ENCODE peak calls at places on chromosomes 6 and 20, in seven cellular contexts. U is activated CD4-positive, alpha-beta T cell treated with anti-CD3 and anti-CD28 coated beads, Interleukin-2, amount 50 U/mL, for 48 hours; D is WTC11; X is uterus; A is RCC 7860; P is amygdala; E is astrocyte of the cerebellum. Q is an unnamed sample.

GRCh38 chr20:1861347-1861987 is 33.7 kb upstream of the SIRPA start:
- DNase-seq in D (no peak), P (no peak), E (no peak), U (no peak), X (no peak), A (peak; percentile 64), Q (no peak)

GRCh38 chr20:40965671-40966070 is 63.0 kb upstream of the TOP1 start:
- DNase-seq in E (no peak), D (no peak), A (no peak), X (no peak), P (no peak), U (no peak), Q (no peak)

GRCh38 chr20:1302578-1303541 is 26.1 kb downstream of the SDCBP2 start:
- DNase-seq in A (peak; percentile 76), X (no peak), D (no peak), P (no peak), U (no peak), E (peak; percentile 3), Q (no peak)

GRCh38 chr20:61631770-61632169 is 379.7 kb downstream of the CDH4 start:
- DNase-seq in E (no peak), D (no peak), P (no peak), A (no peak), U (no peak), X (no peak), Q (no peak)

GRCh38 chr6:159929819-159930218 is 39.0 kb downstream of the MAS1 start:
- DNase-seq in E (no peak), A (peak; percentile 12), P (no peak), X (no peak), D (no peak), U (peak; percentile 67), Q (no peak)

GRCh38 chr20:61073376-61073775 is 178.7 kb upstream of the CDH4 start:
- DNase-seq in E (no peak), D (no peak), X (no peak), U (no peak), A (no peak), P (no peak), Q (no peak)

GRCh38 chr6:37878150-37878710 is 58.7 kb downstream of the ZFAND3 start:
- DNase-seq in E (no peak), D (no peak), U (no peak), A (no peak), X (no peak), P (no peak), Q (no peak)

GRCh38 chr6:5087389-5087788 is 2.2 kb downstream of the PPP1R3G start:
- DNase-seq in P (peak; percentile 54), E (no peak), A (no peak), U (no peak), X (no peak), D (no peak), Q (no peak)

GRCh38 chr6:13873288-13874190 is 51.2 kb upstream of the RNF182 start:
- DNase-seq in E (no peak), D (peak; percentile 93), A (peak; percentile 58), U (peak; percentile 79), X (peak; percentile 38), P (peak; percentile 5), Q (no peak)

GRCh38 chr6:137370871-137371633 is 123.1 kb downstream of the OLIG3 start:
- DNase-seq in P (no peak), X (no peak), U (no peak), E (no peak), D (no peak), A (no peak), Q (no peak)

GRCh38 chr6:167849846-167850459 is 23.2 kb downstream of the AFDN start:
- DNase-seq in D (no peak), A (peak; percentile 71), E (no peak), U (no peak), X (no peak), P (no peak), Q (no peak)

GRCh38 chr20:6704132-6704861 is 63.2 kb upstream of the BMP2 start:
- DNase-seq in X (no peak), D (no peak), A (peak; percentile 94), E (peak; percentile 22), U (no peak), P (no peak), Q (no peak)

GRCh38 chr6:29813809-29814208 is 13.8 kb upstream of the HLA-G start:
- DNase-seq in X (no peak), U (no peak), E (no peak), D (no peak), A (peak; percentile 42), P (no peak), Q (no peak)

GRCh38 chr6:11492444-11493300 is 44.9 kb upstream of the TMEM170B start:
- DNase-seq in X (no peak), D (no peak), A (no peak), U (no peak), E (no peak), P (no peak), Q (no peak)

GRCh38 chr20:37596890-37597539 is 69.3 kb upstream of the BLCAP start:
- DNase-seq in U (no peak), X (no peak), P (no peak), A (no peak), E (no peak), D (no peak), Q (no peak)

GRCh38 chr6:141209890-141210289 is 922.8 kb upstream of the GJE1 start:
- DNase-seq in A (no peak), P (no peak), X (no peak), D (no peak), E (no peak), U (no peak), Q (no peak)

GRCh38 chr6:125097186-125097585 is 56.4 kb upstream of the TPD52L1 start:
- DNase-seq in U (no peak), A (no peak), X (no peak), E (no peak), D (no peak), P (no peak), Q (no peak)